ENCODE peak calls at places on chromosomes 4 and X, in nine cellular contexts. One of them, this sample, is unnamed.

GRCh38 chr4:89363786-89364185 is 56.2 kb upstream of the GPRIN3 start:
- DNase-seq in adrenal gland: no peak
- DNase-seq in suprapubic skin: no peak
- DNase-seq in CD8-positive, alpha-beta T cell: no peak
- DNase-seq in foreskin fibroblast: no peak
- DNase-seq in lower lobe of right lung: no peak
- DNase-seq in tibial artery: no peak
- DNase-seq in choroid plexus epithelial cell: no peak
- DNase-seq in kidney epithelial cell: no peak
- DNase-seq in this sample: no peak

GRCh38 chr4:2484993-2485392 is 16.1 kb downstream of the RNF4 start:
- DNase-seq in adrenal gland: peak
- DNase-seq in suprapubic skin: peak
- DNase-seq in CD8-positive, alpha-beta T cell: peak
- DNase-seq in foreskin fibroblast: peak
- DNase-seq in lower lobe of right lung: peak
- DNase-seq in tibial artery: peak
- DNase-seq in choroid plexus epithelial cell: peak
- DNase-seq in kidney epithelial cell: no peak
- DNase-seq in this sample: no peak

GRCh38 chr4:75895744-75896314 is 6.4 kb downstream of the PPEF2 start:
- DNase-seq in adrenal gland: no peak
- DNase-seq in suprapubic skin: no peak
- DNase-seq in CD8-positive, alpha-beta T cell: no peak
- DNase-seq in foreskin fibroblast: peak
- DNase-seq in lower lobe of right lung: no peak
- DNase-seq in tibial artery: no peak
- DNase-seq in choroid plexus epithelial cell: peak
- DNase-seq in kidney epithelial cell: no peak
- DNase-seq in this sample: no peak

GRCh38 chr4:57083107-57083506 is 27.1 kb downstream of the IGFBP7 start:
- DNase-seq in adrenal gland: no peak
- DNase-seq in suprapubic skin: no peak
- DNase-seq in CD8-positive, alpha-beta T cell: no peak
- DNase-seq in foreskin fibroblast: no peak
- DNase-seq in lower lobe of right lung: no peak
- DNase-seq in tibial artery: no peak
- DNase-seq in choroid plexus epithelial cell: no peak
- DNase-seq in kidney epithelial cell: no peak
- DNase-seq in this sample: no peak

GRCh38 chr4:108205859-108206258 is 37.1 kb upstream of the LEF1 start:
- DNase-seq in adrenal gland: no peak
- DNase-seq in suprapubic skin: no peak
- DNase-seq in CD8-positive, alpha-beta T cell: no peak
- DNase-seq in foreskin fibroblast: no peak
- DNase-seq in lower lobe of right lung: no peak
- DNase-seq in tibial artery: no peak
- DNase-seq in choroid plexus epithelial cell: no peak
- DNase-seq in kidney epithelial cell: no peak
- DNase-seq in this sample: no peak

GRCh38 chr4:797066-797465 is 28.9 kb downstream of the CPLX1 start:
- DNase-seq in adrenal gland: no peak
- DNase-seq in suprapubic skin: no peak
- DNase-seq in CD8-positive, alpha-beta T cell: no peak
- DNase-seq in foreskin fibroblast: no peak
- DNase-seq in lower lobe of right lung: peak
- DNase-seq in tibial artery: no peak
- DNase-seq in choroid plexus epithelial cell: no peak
- DNase-seq in kidney epithelial cell: no peak
- DNase-seq in this sample: no peak

GRCh38 chr4:20487446-20487845 is 212.8 kb upstream of the PACRGL start:
- DNase-seq in adrenal gland: no peak
- DNase-seq in suprapubic skin: no peak
- DNase-seq in CD8-positive, alpha-beta T cell: no peak
- DNase-seq in foreskin fibroblast: peak
- DNase-seq in lower lobe of right lung: no peak
- DNase-seq in tibial artery: no peak
- DNase-seq in choroid plexus epithelial cell: no peak
- DNase-seq in kidney epithelial cell: no peak
- DNase-seq in this sample: no peak

GRCh38 chr4:34850983-34851382 is 1393.3 kb downstream of the ARAP2 start:
- DNase-seq in adrenal gland: no peak
- DNase-seq in suprapubic skin: no peak
- DNase-seq in CD8-positive, alpha-beta T cell: no peak
- DNase-seq in foreskin fibroblast: peak
- DNase-seq in lower lobe of right lung: no peak
- DNase-seq in tibial artery: no peak
- DNase-seq in choroid plexus epithelial cell: peak
- DNase-seq in kidney epithelial cell: no peak
- DNase-seq in this sample: no peak

GRCh38 chr4:76779740-76780459 is 118.0 kb downstream of the SOWAHB start:
- DNase-seq in adrenal gland: no peak
- DNase-seq in suprapubic skin: no peak
- DNase-seq in CD8-positive, alpha-beta T cell: no peak
- DNase-seq in foreskin fibroblast: peak
- DNase-seq in lower lobe of right lung: no peak
- DNase-seq in tibial artery: no peak
- DNase-seq in choroid plexus epithelial cell: peak
- DNase-seq in kidney epithelial cell: no peak
- DNase-seq in this sample: no peak

GRCh38 chr4:54209617-54210016 is 19.5 kb upstream of the PDGFRA start:
- DNase-seq in adrenal gland: no peak
- DNase-seq in suprapubic skin: no peak
- DNase-seq in CD8-positive, alpha-beta T cell: no peak
- DNase-seq in foreskin fibroblast: no peak
- DNase-seq in lower lobe of right lung: no peak
- DNase-seq in tibial artery: no peak
- DNase-seq in choroid plexus epithelial cell: no peak
- DNase-seq in kidney epithelial cell: no peak
- DNase-seq in this sample: no peak

GRCh38 chr4:146742416-146742815 is 103.7 kb downstream of the POU4F2 start:
- DNase-seq in adrenal gland: no peak
- DNase-seq in suprapubic skin: no peak
- DNase-seq in CD8-positive, alpha-beta T cell: no peak
- DNase-seq in foreskin fibroblast: no peak
- DNase-seq in lower lobe of right lung: no peak
- DNase-seq in tibial artery: no peak
- DNase-seq in choroid plexus epithelial cell: no peak
- DNase-seq in kidney epithelial cell: no peak
- DNase-seq in this sample: no peak

GRCh38 chr4:139672215-139672614 is 6.6 kb downstream of the MGST2 start:
- DNase-seq in adrenal gland: no peak
- DNase-seq in suprapubic skin: no peak
- DNase-seq in CD8-positive, alpha-beta T cell: no peak
- DNase-seq in foreskin fibroblast: no peak
- DNase-seq in lower lobe of right lung: no peak
- DNase-seq in tibial artery: no peak
- DNase-seq in choroid plexus epithelial cell: no peak
- DNase-seq in kidney epithelial cell: no peak
- DNase-seq in this sample: no peak

GRCh38 chr4:110041742-110042141 is 129.1 kb downstream of the EGF start:
- DNase-seq in adrenal gland: no peak
- DNase-seq in suprapubic skin: no peak
- DNase-seq in CD8-positive, alpha-beta T cell: no peak
- DNase-seq in foreskin fibroblast: no peak
- DNase-seq in lower lobe of right lung: no peak
- DNase-seq in tibial artery: no peak
- DNase-seq in choroid plexus epithelial cell: no peak
- DNase-seq in kidney epithelial cell: no peak
- DNase-seq in this sample: no peak

GRCh38 chrX:48737213-48737938 is 24.2 kb upstream of the GLOD5 start:
- DNase-seq in adrenal gland: peak
- DNase-seq in suprapubic skin: peak
- DNase-seq in CD8-positive, alpha-beta T cell: peak
- DNase-seq in foreskin fibroblast: peak
- DNase-seq in lower lobe of right lung: peak
- DNase-seq in tibial artery: peak
- DNase-seq in choroid plexus epithelial cell: peak
- DNase-seq in kidney epithelial cell: peak
- DNase-seq in this sample: peak

GRCh38 chrX:116170444-116170843 is at the start of gene AGTR2:
- DNase-seq in adrenal gland: no peak
- DNase-seq in suprapubic skin: no peak
- DNase-seq in CD8-positive, alpha-beta T cell: no peak
- DNase-seq in foreskin fibroblast: no peak
- DNase-seq in lower lobe of right lung: no peak
- DNase-seq in tibial artery: no peak
- DNase-seq in choroid plexus epithelial cell: no peak
- DNase-seq in kidney epithelial cell: no peak
- DNase-seq in this sample: no peak

DNA sequence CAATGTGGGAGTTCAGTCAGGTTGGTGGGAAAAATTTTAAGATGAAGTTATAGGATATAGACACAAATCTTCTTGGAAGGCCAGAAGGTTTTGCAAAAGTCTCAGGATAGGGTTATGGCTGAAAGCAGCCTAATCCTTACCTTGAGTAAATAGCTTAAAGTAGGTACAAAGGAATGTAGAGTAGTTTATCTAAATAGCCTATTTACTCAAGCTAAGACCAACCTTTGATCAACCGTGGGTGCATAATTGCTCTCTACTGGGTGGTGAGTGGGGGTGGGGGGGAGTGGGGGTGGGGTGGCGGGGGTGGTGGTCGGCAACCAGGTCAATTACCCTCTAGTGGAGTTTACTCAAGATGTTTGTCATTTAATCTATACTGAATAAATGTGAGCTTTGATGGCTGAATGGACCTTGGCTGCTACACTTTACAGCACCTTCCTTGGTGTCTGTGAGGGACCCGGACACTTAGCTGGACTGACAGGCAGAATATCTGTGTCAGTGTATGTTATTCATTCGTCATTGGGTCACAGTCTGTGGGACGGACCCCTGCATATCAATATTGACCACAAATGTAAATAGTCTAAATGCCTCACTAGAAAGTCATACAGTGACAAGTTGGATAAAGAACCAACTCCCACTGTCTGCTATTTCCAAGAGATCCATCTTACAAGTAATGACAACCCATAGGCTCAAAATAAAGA is 545.7 kb upstream of the PABPC4L start:
- DNase-seq in adrenal gland: no peak
- DNase-seq in suprapubic skin: no peak
- DNase-seq in CD8-positive, alpha-beta T cell: no peak
- DNase-seq in foreskin fibroblast: no peak
- DNase-seq in lower lobe of right lung: no peak
- DNase-seq in tibial artery: no peak
- DNase-seq in choroid plexus epithelial cell: peak
- DNase-seq in kidney epithelial cell: no peak
- DNase-seq in this sample: no peak
- H3K4me3 ChIP-seq in adrenal gland: no peak
- H3K4me3 ChIP-seq in suprapubic skin: no peak
- H3K4me3 ChIP-seq in CD8-positive, alpha-beta T cell: no peak
- H3K4me3 ChIP-seq in foreskin fibroblast: no peak
- H3K4me3 ChIP-seq in lower lobe of right lung: no peak
- H3K4me3 ChIP-seq in tibial artery: no peak
- H3K4me3 ChIP-seq in choroid plexus epithelial cell: no peak
- H3K4me3 ChIP-seq in kidney epithelial cell: no peak
- H3K4me3 ChIP-seq in this sample: no peak

DNA sequence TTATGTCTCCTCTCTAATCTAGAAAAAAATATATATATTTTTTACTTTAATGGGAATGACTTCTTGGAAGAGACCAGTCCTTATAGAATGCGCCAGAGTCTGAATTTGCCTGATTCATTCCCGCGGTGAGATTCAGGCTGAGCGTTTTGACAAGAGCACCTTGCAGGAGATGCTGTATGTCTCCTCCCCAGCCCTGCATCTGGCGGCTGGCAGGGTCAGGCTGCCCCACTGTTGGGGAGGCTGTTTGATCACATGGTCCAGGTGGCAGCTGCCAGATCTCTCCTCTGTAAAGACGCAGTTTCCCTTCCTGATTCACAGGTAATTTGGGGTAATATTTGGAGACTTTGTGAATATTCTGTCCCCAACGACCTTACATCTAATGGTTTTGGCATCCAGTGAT is 9.7 kb downstream of the PDZD4 start:
- DNase-seq in adrenal gland: no peak
- DNase-seq in suprapubic skin: no peak
- DNase-seq in CD8-positive, alpha-beta T cell: no peak
- DNase-seq in foreskin fibroblast: no peak
- DNase-seq in lower lobe of right lung: no peak
- DNase-seq in tibial artery: no peak
- DNase-seq in choroid plexus epithelial cell: no peak
- DNase-seq in kidney epithelial cell: no peak
- DNase-seq in this sample: no peak
- TF ChIP-seq CTCF in adrenal gland: no peak
- TF ChIP-seq CTCF in suprapubic skin: no peak
- TF ChIP-seq CTCF in CD8-positive, alpha-beta T cell: no peak
- TF ChIP-seq CTCF in foreskin fibroblast: no peak
- TF ChIP-seq CTCF in lower lobe of right lung: no peak
- TF ChIP-seq CTCF in tibial artery: no peak
- TF ChIP-seq CTCF in choroid plexus epithelial cell: no peak
- TF ChIP-seq CTCF in kidney epithelial cell: no peak
- TF ChIP-seq CTCF in this sample: no peak

GRCh38 chrX:33210156-33210555 is 1.2 kb downstream of the DMD start:
- DNase-seq in adrenal gland: no peak
- DNase-seq in suprapubic skin: no peak
- DNase-seq in CD8-positive, alpha-beta T cell: no peak
- DNase-seq in foreskin fibroblast: no peak
- DNase-seq in lower lobe of right lung: no peak
- DNase-seq in tibial artery: no peak
- DNase-seq in choroid plexus epithelial cell: no peak
- DNase-seq in kidney epithelial cell: no peak
- DNase-seq in this sample: no peak

GRCh38 chrX:33207056-33207455 is 4.3 kb downstream of the DMD start:
- DNase-seq in adrenal gland: no peak
- DNase-seq in suprapubic skin: no peak
- DNase-seq in CD8-positive, alpha-beta T cell: no peak
- DNase-seq in foreskin fibroblast: no peak
- DNase-seq in lower lobe of right lung: no peak
- DNase-seq in tibial artery: no peak
- DNase-seq in choroid plexus epithelial cell: no peak
- DNase-seq in kidney epithelial cell: no peak
- DNase-seq in this sample: no peak

GRCh38 chrX:33211356-33212254 is at the start of gene DMD:
- DNase-seq in adrenal gland: peak
- DNase-seq in suprapubic skin: no peak
- DNase-seq in CD8-positive, alpha-beta T cell: no peak
- DNase-seq in foreskin fibroblast: peak
- DNase-seq in lower lobe of right lung: peak
- DNase-seq in tibial artery: peak
- DNase-seq in choroid plexus epithelial cell: peak
- DNase-seq in kidney epithelial cell: peak
- DNase-seq in this sample: peak
- H3K4me3 ChIP-seq in adrenal gland: no peak
- H3K4me3 ChIP-seq in suprapubic skin: peak
- H3K4me3 ChIP-seq in CD8-positive, alpha-beta T cell: no peak
- H3K4me3 ChIP-seq in foreskin fibroblast: no peak
- H3K4me3 ChIP-seq in lower lobe of right lung: peak
- H3K4me3 ChIP-seq in tibial artery: peak
- H3K4me3 ChIP-seq in choroid plexus epithelial cell: peak
- H3K4me3 ChIP-seq in kidney epithelial cell: no peak
- H3K4me3 ChIP-seq in this sample: peak

GRCh38 chrX:109710181-109710580 is 22.9 kb downstream of the ACSL4 start:
- DNase-seq in adrenal gland: no peak
- DNase-seq in suprapubic skin: no peak
- DNase-seq in CD8-positive, alpha-beta T cell: no peak
- DNase-seq in foreskin fibroblast: no peak
- DNase-seq in lower lobe of right lung: no peak
- DNase-seq in tibial artery: no peak
- DNase-seq in choroid plexus epithelial cell: no peak
- DNase-seq in kidney epithelial cell: no peak
- DNase-seq in this sample: no peak
- TF ChIP-seq CTCF in adrenal gland: no peak
- TF ChIP-seq CTCF in suprapubic skin: no peak
- TF ChIP-seq CTCF in CD8-positive, alpha-beta T cell: no peak
- TF ChIP-seq CTCF in foreskin fibroblast: no peak
- TF ChIP-seq CTCF in lower lobe of right lung: no peak
- TF ChIP-seq CTCF in tibial artery: no peak
- TF ChIP-seq CTCF in choroid plexus epithelial cell: no peak
- TF ChIP-seq CTCF in kidney epithelial cell: no peak
- TF ChIP-seq CTCF in this sample: no peak

GRCh38 chr4:127624176-127624575 is 8.6 kb upstream of the INTU start:
- DNase-seq in adrenal gland: no peak
- DNase-seq in suprapubic skin: no peak
- DNase-seq in CD8-positive, alpha-beta T cell: no peak
- DNase-seq in foreskin fibroblast: peak
- DNase-seq in lower lobe of right lung: no peak
- DNase-seq in tibial artery: no peak
- DNase-seq in choroid plexus epithelial cell: no peak
- DNase-seq in kidney epithelial cell: no peak
- DNase-seq in this sample: no peak
- H3K4me3 ChIP-seq in adrenal gland: no peak
- H3K4me3 ChIP-seq in suprapubic skin: peak
- H3K4me3 ChIP-seq in CD8-positive, alpha-beta T cell: no peak
- H3K4me3 ChIP-seq in foreskin fibroblast: no peak
- H3K4me3 ChIP-seq in lower lobe of right lung: peak
- H3K4me3 ChIP-seq in tibial artery: peak
- H3K4me3 ChIP-seq in choroid plexus epithelial cell: no peak
- H3K4me3 ChIP-seq in kidney epithelial cell: no peak
- H3K4me3 ChIP-seq in this sample: peak

This sample was measured in AG04449.